ENCODE peak calls at places on chromosomes 16 and 17, in five cellular contexts. One of them, this sample, is unnamed. For H3K4me1, the result is how much of the 10 kb centered on the place peaks cover.

GRCh38 chr16:22782299-22782698 is 31.7 kb upstream of the HS3ST2 start:
- DNase-seq in sigmoid colon: no peak
- DNase-seq in stomach: no peak
- DNase-seq in cardiac muscle cell: no peak
- DNase-seq in PC-3: no peak
- DNase-seq in this sample: no peak

GRCh38 chr16:23407436-23408125 is 45.4 kb downstream of the COG7 start:
- DNase-seq in stomach: no peak
- DNase-seq in cardiac muscle cell: no peak
- DNase-seq in PC-3: no peak
- DNase-seq in sigmoid colon: peak
- DNase-seq in this sample: no peak

GRCh38 chr16:27112093-27112811 is 45.5 kb downstream of the C16orf82 start:
- DNase-seq in stomach: no peak
- DNase-seq in PC-3: no peak
- DNase-seq in sigmoid colon: no peak
- DNase-seq in cardiac muscle cell: no peak
- DNase-seq in this sample: no peak

GRCh38 chr17:73096866-73097265 is 4.4 kb upstream of the SLC39A11 start:
- DNase-seq in cardiac muscle cell: peak
- DNase-seq in sigmoid colon: no peak
- DNase-seq in stomach: no peak
- DNase-seq in PC-3: no peak
- DNase-seq in this sample: no peak

GRCh38 chr17:45438931-45439610 is 6.4 kb upstream of the ARHGAP27 start:
- DNase-seq in sigmoid colon: peak
- DNase-seq in cardiac muscle cell: no peak
- DNase-seq in stomach: no peak
- DNase-seq in PC-3: peak
- DNase-seq in this sample: no peak

GRCh38 chr16:55703003-55704001 is 47.5 kb downstream of the SLC6A2 start:
- DNase-seq in sigmoid colon: no peak
- DNase-seq in cardiac muscle cell: peak
- DNase-seq in PC-3: peak
- DNase-seq in stomach: no peak
- DNase-seq in this sample: peak

GRCh38 chr17:8473451-8474192 is 37.9 kb downstream of the NDEL1 start:
- DNase-seq in cardiac muscle cell: no peak
- DNase-seq in PC-3: peak
- DNase-seq in sigmoid colon: no peak
- DNase-seq in stomach: no peak
- DNase-seq in this sample: no peak

GRCh38 chr16:53090591-53091507 is 36.1 kb downstream of the CHD9 start:
- DNase-seq in stomach: peak
- DNase-seq in cardiac muscle cell: peak
- DNase-seq in PC-3: no peak
- DNase-seq in sigmoid colon: peak
- DNase-seq in this sample: no peak

GRCh38 chr17:81489012-81489968 is 23.3 kb downstream of the ACTG1 start:
- DNase-seq in cardiac muscle cell: no peak
- DNase-seq in sigmoid colon: no peak
- DNase-seq in PC-3: no peak
- DNase-seq in stomach: no peak
- DNase-seq in this sample: no peak

GRCh38 chr17:73301359-73301758 is 10.4 kb downstream of the CDC42EP4 start:
- DNase-seq in PC-3: no peak
- DNase-seq in cardiac muscle cell: no peak
- DNase-seq in stomach: no peak
- DNase-seq in sigmoid colon: no peak
- DNase-seq in this sample: no peak

GRCh38 chr17:83201206-83202001 is 122.0 kb downstream of the METRNL start:
- DNase-seq in PC-3: no peak
- DNase-seq in cardiac muscle cell: no peak
- DNase-seq in sigmoid colon: peak
- DNase-seq in stomach: peak
- DNase-seq in this sample: no peak

GRCh38 chr17:77548967-77549366 is 408.2 kb downstream of the SEC14L1 start:
- DNase-seq in sigmoid colon: no peak
- DNase-seq in cardiac muscle cell: no peak
- DNase-seq in PC-3: no peak
- DNase-seq in stomach: no peak
- DNase-seq in this sample: no peak

GRCh38 chr17:59812139-59812538 is 80.6 kb downstream of the TUBD1 start:
- DNase-seq in sigmoid colon: no peak
- DNase-seq in cardiac muscle cell: no peak
- DNase-seq in PC-3: no peak
- DNase-seq in stomach: no peak
- DNase-seq in this sample: no peak

GRCh38 chr16:12339686-12340085 is 363.2 kb downstream of the SNX29 start:
- DNase-seq in PC-3: no peak
- DNase-seq in stomach: no peak
- DNase-seq in cardiac muscle cell: no peak
- DNase-seq in sigmoid colon: no peak
- DNase-seq in this sample: no peak

GRCh38 chr17:81196505-81197408 is 26.0 kb downstream of the CEP131 start:
- DNase-seq in sigmoid colon: no peak
- DNase-seq in cardiac muscle cell: no peak
- DNase-seq in PC-3: no peak
- DNase-seq in stomach: no peak
- DNase-seq in this sample: no peak

GRCh38 chr17:76888661-76889060 is 20.5 kb downstream of the MGAT5B start:
- DNase-seq in stomach: no peak
- DNase-seq in cardiac muscle cell: no peak
- DNase-seq in PC-3: no peak
- DNase-seq in sigmoid colon: no peak
- DNase-seq in this sample: no peak

GRCh38 chr17:74454197-74455024 is 12.0 kb upstream of the CD300A start:
- DNase-seq in PC-3: no peak
- DNase-seq in stomach: no peak
- DNase-seq in sigmoid colon: peak
- DNase-seq in cardiac muscle cell: peak
- DNase-seq in this sample: no peak

GRCh38 chr16:28561557-28562187 is 8.0 kb downstream of the SGF29 start:
- DNase-seq in PC-3: no peak
- DNase-seq in sigmoid colon: no peak
- DNase-seq in stomach: no peak
- DNase-seq in cardiac muscle cell: no peak
- DNase-seq in this sample: no peak

GRCh38 chr16:9518054-9518453 is 426.6 kb downstream of the HAPSTR1 start:
- DNase-seq in cardiac muscle cell: peak
- DNase-seq in sigmoid colon: peak
- DNase-seq in PC-3: no peak
- DNase-seq in stomach: no peak
- DNase-seq in this sample: no peak

GRCh38 chr17:44436336-44436735 is 46.9 kb upstream of the ITGA2B start:
- DNase-seq in stomach: no peak
- DNase-seq in PC-3: no peak
- DNase-seq in sigmoid colon: no peak
- DNase-seq in cardiac muscle cell: no peak
- DNase-seq in this sample: no peak

GRCh38 chr17:43468746-43469544 is 14.8 kb upstream of the DHX8 start:
- DNase-seq in sigmoid colon: no peak
- DNase-seq in PC-3: peak
- DNase-seq in cardiac muscle cell: peak
- DNase-seq in stomach: no peak
- DNase-seq in this sample: peak

GRCh38 chr16:64982581-64982980 is 139.3 kb downstream of the CDH11 start:
- DNase-seq in PC-3: no peak
- DNase-seq in stomach: no peak
- DNase-seq in sigmoid colon: no peak
- DNase-seq in cardiac muscle cell: peak
- DNase-seq in this sample: no peak

GRCh38 chr16:9813665-9814064 is 368.6 kb downstream of the GRIN2A start:
- DNase-seq in stomach: no peak
- DNase-seq in cardiac muscle cell: no peak
- DNase-seq in sigmoid colon: no peak
- DNase-seq in PC-3: no peak
- DNase-seq in this sample: no peak

GRCh38 chr16:1073566-1074378 is 1.2 kb downstream of the SSTR5 start:
- DNase-seq in cardiac muscle cell: no peak
- DNase-seq in stomach: no peak
- DNase-seq in sigmoid colon: no peak
- DNase-seq in PC-3: no peak
- DNase-seq in this sample: no peak

GRCh38 chr17:17096438-17097178 is 54.4 kb downstream of the MPRIP start:
- DNase-seq in stomach: no peak
- DNase-seq in PC-3: no peak
- DNase-seq in sigmoid colon: no peak
- DNase-seq in cardiac muscle cell: peak
- DNase-seq in this sample: peak

GRCh38 chr16:28193530-28194423 is 18.0 kb downstream of the XPO6 start:
- DNase-seq in stomach: no peak
- DNase-seq in PC-3: peak
- DNase-seq in sigmoid colon: no peak
- DNase-seq in cardiac muscle cell: peak
- DNase-seq in this sample: peak

GRCh38 chr16:4832698-4833343 is 14.3 kb downstream of the GLYR1 start:
- DNase-seq in PC-3: no peak
- DNase-seq in sigmoid colon: no peak
- DNase-seq in cardiac muscle cell: no peak
- DNase-seq in stomach: no peak
- DNase-seq in this sample: no peak

GRCh38 chr16:86663691-86664517 is 85.6 kb downstream of the FOXL1 start:
- DNase-seq in cardiac muscle cell: peak
- DNase-seq in stomach: no peak
- DNase-seq in PC-3: peak
- DNase-seq in sigmoid colon: no peak
- DNase-seq in this sample: peak

GRCh38 chr16:2206420-2206779 is 1.1 kb downstream of the MLST8 start:
- DNase-seq in stomach: no peak
- DNase-seq in cardiac muscle cell: no peak
- DNase-seq in PC-3: no peak
- DNase-seq in sigmoid colon: no peak
- DNase-seq in this sample: no peak

GRCh38 chr17:1709971-1710806 is at the start of gene TLCD2:
- DNase-seq in stomach: peak
- DNase-seq in cardiac muscle cell: peak
- DNase-seq in PC-3: peak
- DNase-seq in sigmoid colon: peak
- DNase-seq in this sample: peak

GRCh38 chr17:18143044-18143936 is 34.7 kb downstream of the MYO15A start:
- DNase-seq in stomach: no peak
- DNase-seq in PC-3: peak
- DNase-seq in sigmoid colon: no peak
- DNase-seq in cardiac muscle cell: peak
- DNase-seq in this sample: no peak

GRCh38 chr16:86764551-86764950 is 186.2 kb downstream of the FOXL1 start:
- DNase-seq in sigmoid colon: no peak
- DNase-seq in stomach: no peak
- DNase-seq in cardiac muscle cell: no peak
- DNase-seq in PC-3: no peak
- DNase-seq in this sample: no peak

GRCh38 chr17:82281502-82282238 is 8.2 kb upstream of the CSNK1D start:
- DNase-seq in PC-3: peak
- DNase-seq in cardiac muscle cell: no peak
- DNase-seq in sigmoid colon: no peak
- DNase-seq in stomach: peak
- DNase-seq in this sample: peak

GRCh38 chr16:535446-536405 is 8.2 kb downstream of the CAPN15 start:
- DNase-seq in cardiac muscle cell: no peak
- DNase-seq in sigmoid colon: no peak
- DNase-seq in stomach: peak
- DNase-seq in PC-3: peak
- DNase-seq in this sample: peak

GRCh38 chr16:55944377-55944802 is 69.2 kb upstream of the CES5A start:
- DNase-seq in sigmoid colon: peak
- DNase-seq in stomach: peak
- DNase-seq in cardiac muscle cell: peak
- DNase-seq in PC-3: peak
- DNase-seq in this sample: peak

GRCh38 chr16:86528061-86528929 is 18.0 kb downstream of the FOXF1 start:
- DNase-seq in sigmoid colon: peak
- DNase-seq in stomach: no peak
- DNase-seq in PC-3: no peak
- DNase-seq in cardiac muscle cell: no peak
- DNase-seq in this sample: no peak

GRCh38 chr16:80054656-80055055 is 454.1 kb upstream of the MAF start:
- DNase-seq in PC-3: no peak
- DNase-seq in sigmoid colon: no peak
- DNase-seq in stomach: no peak
- DNase-seq in cardiac muscle cell: no peak
- DNase-seq in this sample: no peak

GRCh38 chr17:27380551-27380950 is 75.7 kb upstream of the KSR1 start:
- DNase-seq in PC-3: no peak
- DNase-seq in stomach: no peak
- DNase-seq in sigmoid colon: no peak
- DNase-seq in cardiac muscle cell: no peak
- DNase-seq in this sample: no peak

GRCh38 chr17:43371227-43371821 is 27.5 kb upstream of the ARL4D start:
- DNase-seq in stomach: no peak
- DNase-seq in PC-3: no peak
- DNase-seq in sigmoid colon: no peak
- DNase-seq in cardiac muscle cell: no peak
- DNase-seq in this sample: no peak

GRCh38 chr16:67195676-67196075 is 3.3 kb upstream of the ELMO3 start:
- DNase-seq in stomach: no peak
- DNase-seq in cardiac muscle cell: no peak
- DNase-seq in sigmoid colon: no peak
- DNase-seq in PC-3: no peak
- DNase-seq in this sample: no peak
- H3K4me1 ChIP-seq in stomach: half or more
- H3K4me1 ChIP-seq in cardiac muscle cell: under half
- H3K4me1 ChIP-seq in sigmoid colon: under half
- H3K4me1 ChIP-seq in PC-3: under half
- H3K4me1 ChIP-seq in this sample: under half

GRCh38 chr17:30130121-30130520 is 13.5 kb downstream of the NSRP1 start:
- DNase-seq in sigmoid colon: no peak
- DNase-seq in stomach: no peak
- DNase-seq in PC-3: no peak
- DNase-seq in cardiac muscle cell: no peak
- DNase-seq in this sample: no peak
- H3K27ac ChIP-seq in sigmoid colon: no peak
- H3K27ac ChIP-seq in stomach: no peak
- H3K27ac ChIP-seq in PC-3: no peak
- H3K27ac ChIP-seq in cardiac muscle cell: no peak
- H3K27ac ChIP-seq in this sample: no peak

DNA sequence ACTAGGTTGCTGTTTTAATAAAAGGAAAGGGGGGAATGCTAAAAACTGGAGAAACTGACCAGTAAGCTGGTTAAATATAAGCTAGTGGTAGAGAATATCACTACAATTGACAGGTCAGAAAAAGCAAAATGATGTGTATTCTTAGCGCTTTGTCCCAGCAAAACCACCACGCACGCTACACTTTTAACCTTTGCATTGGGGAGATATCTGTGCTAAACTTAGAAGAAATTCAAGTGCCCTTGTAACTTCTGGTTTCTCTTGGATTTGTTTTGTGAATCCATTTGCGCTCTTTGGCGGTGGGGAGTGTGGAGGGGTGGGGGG is 1.4 kb downstream of the GAN start:
- DNase-seq in stomach: no peak
- DNase-seq in cardiac muscle cell: no peak
- DNase-seq in PC-3: no peak
- DNase-seq in sigmoid colon: no peak
- DNase-seq in this sample: no peak
- H3K4me1 ChIP-seq in stomach: half or more
- H3K4me1 ChIP-seq in cardiac muscle cell: under half
- H3K4me1 ChIP-seq in PC-3: under half
- H3K4me1 ChIP-seq in sigmoid colon: under half
- H3K4me1 ChIP-seq in this sample: under half

GRCh38 chr16:15897834-15898254 is 9.4 kb upstream of the CEP20 start:
- DNase-seq in cardiac muscle cell: no peak
- DNase-seq in sigmoid colon: no peak
- DNase-seq in stomach: no peak
- DNase-seq in PC-3: peak
- DNase-seq in this sample: no peak
- H3K27ac ChIP-seq in cardiac muscle cell: no peak
- H3K27ac ChIP-seq in sigmoid colon: no peak
- H3K27ac ChIP-seq in stomach: no peak
- H3K27ac ChIP-seq in PC-3: peak
- H3K27ac ChIP-seq in this sample: no peak

This sample was measured in foreskin keratinocyte.